ENCODE peak calls at places on chromosomes 16 and 17, in four cellular contexts. One of them, this sample, is unnamed.

GRCh38 chr17:17994770-17995169 is 22.1 kb downstream of the DRC3 start:
- DNase-seq in K562: no peak
- DNase-seq in Panc1: no peak
- DNase-seq in HepG2: no peak
- DNase-seq in this sample: no peak

GRCh38 chr17:69466905-69467630 is 52.6 kb downstream of the MAP2K6 start:
- DNase-seq in K562: no peak
- DNase-seq in Panc1: no peak
- DNase-seq in HepG2: peak
- DNase-seq in this sample: no peak

GRCh38 chr16:27703545-27703944 is 153.6 kb downstream of the KATNIP start:
- DNase-seq in K562: no peak
- DNase-seq in Panc1: no peak
- DNase-seq in HepG2: no peak
- DNase-seq in this sample: no peak

GRCh38 chr17:43846221-43846712 is 709 bp upstream of the CD300LG start:
- DNase-seq in K562: peak
- DNase-seq in Panc1: peak
- DNase-seq in HepG2: peak
- DNase-seq in this sample: peak

GRCh38 chr16:23498863-23499262 is 11.4 kb downstream of the GGA2 start:
- DNase-seq in K562: no peak
- DNase-seq in Panc1: no peak
- DNase-seq in HepG2: peak
- DNase-seq in this sample: no peak

GRCh38 chr17:3959295-3959899 is 4.8 kb downstream of the ATP2A3 start:
- DNase-seq in K562: peak
- DNase-seq in Panc1: no peak
- DNase-seq in HepG2: peak
- DNase-seq in this sample: no peak

GRCh38 chr17:31052187-31052889 is 42.4 kb upstream of the NF1 start:
- DNase-seq in K562: peak
- DNase-seq in Panc1: no peak
- DNase-seq in HepG2: peak
- DNase-seq in this sample: peak

GRCh38 chr16:28326881-28327610 is 34.7 kb downstream of the SBK1 start:
- DNase-seq in K562: peak
- DNase-seq in Panc1: no peak
- DNase-seq in HepG2: peak
- DNase-seq in this sample: peak

GRCh38 chr16:22762486-22762885 is 51.5 kb upstream of the HS3ST2 start:
- DNase-seq in K562: no peak
- DNase-seq in Panc1: no peak
- DNase-seq in HepG2: no peak
- DNase-seq in this sample: no peak

GRCh38 chr16:11136600-11136999 is 119.4 kb downstream of the SOCS1 start:
- DNase-seq in K562: no peak
- DNase-seq in Panc1: no peak
- DNase-seq in HepG2: no peak
- DNase-seq in this sample: no peak

GRCh38 chr16:31149332-31149731 is 534 bp downstream of the PRSS36 start:
- DNase-seq in K562: no peak
- DNase-seq in Panc1: no peak
- DNase-seq in HepG2: no peak
- DNase-seq in this sample: no peak

GRCh38 chr17:74871329-74872076 is 1.3 kb downstream of the FDXR start:
- DNase-seq in K562: no peak
- DNase-seq in Panc1: no peak
- DNase-seq in HepG2: no peak
- DNase-seq in this sample: no peak

GRCh38 chr17:8371786-8372185 is 4.7 kb downstream of the KRABD2 start:
- DNase-seq in K562: no peak
- DNase-seq in Panc1: no peak
- DNase-seq in HepG2: no peak
- DNase-seq in this sample: no peak

GRCh38 chr16:86318119-86318518 is 192.2 kb upstream of the FOXF1 start:
- DNase-seq in K562: no peak
- DNase-seq in Panc1: no peak
- DNase-seq in HepG2: no peak
- DNase-seq in this sample: no peak

GRCh38 chr16:73404001-73404400 is 356.1 kb upstream of the ZFHX3 start:
- DNase-seq in K562: no peak
- DNase-seq in Panc1: no peak
- DNase-seq in HepG2: no peak
- DNase-seq in this sample: no peak

GRCh38 chr16:30853758-30854157 is 40.1 kb downstream of the BCL7C start:
- DNase-seq in K562: no peak
- DNase-seq in Panc1: no peak
- DNase-seq in HepG2: no peak
- DNase-seq in this sample: no peak

GRCh38 chr16:68839831-68840230 is 3.5 kb upstream of the TANGO6 start:
- DNase-seq in K562: no peak
- DNase-seq in Panc1: no peak
- DNase-seq in HepG2: no peak
- DNase-seq in this sample: no peak

DNA sequence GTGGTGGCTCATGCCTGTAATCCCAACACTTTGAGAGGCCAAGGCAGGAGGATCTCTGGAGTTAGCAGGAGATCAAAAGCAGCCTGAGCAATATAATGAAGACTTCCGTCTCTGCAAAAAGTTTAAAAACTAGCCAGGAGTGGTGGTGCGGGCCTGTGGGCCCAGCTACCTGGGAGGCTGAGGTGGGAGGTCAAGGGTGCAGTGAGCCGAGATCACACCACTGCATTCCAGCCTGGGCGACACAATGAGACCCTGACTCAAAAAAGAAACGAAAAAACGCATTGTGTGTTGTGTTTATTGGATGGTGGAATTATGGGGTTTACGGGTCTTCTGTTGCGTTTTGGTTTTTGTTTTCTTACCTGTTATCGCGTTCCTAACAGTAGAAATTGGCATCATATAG is 863 bp upstream of the DDX19A start:
- DNase-seq in K562: no peak
- DNase-seq in Panc1: no peak
- DNase-seq in HepG2: no peak
- DNase-seq in this sample: no peak
- TF ChIP-seq TCF7L2 in K562: no peak
- TF ChIP-seq TCF7L2 in Panc1: no peak
- TF ChIP-seq TCF7L2 in HepG2: no peak
- TF ChIP-seq TCF7L2 in this sample: no peak

DNA sequence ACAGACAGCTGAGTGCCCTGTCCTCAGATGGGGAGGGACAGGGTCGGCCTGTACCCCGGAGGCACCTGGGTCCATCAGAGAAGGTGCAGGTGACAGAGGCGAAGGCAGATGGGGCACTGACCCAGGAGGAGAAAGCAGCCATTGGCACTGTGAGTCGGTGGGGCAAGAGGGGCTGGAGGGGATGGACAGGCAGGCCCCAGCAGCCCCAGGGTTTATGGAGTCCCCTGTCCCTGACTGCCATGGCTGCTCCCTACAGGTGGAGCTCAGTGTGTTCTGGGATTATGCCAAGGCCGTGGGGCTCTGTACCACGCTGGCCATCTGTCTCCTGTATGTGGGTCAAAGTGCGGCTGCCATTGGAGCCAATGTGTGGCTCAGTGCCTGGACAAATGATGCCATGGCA is 32.1 kb downstream of the ANKRD40 start:
- DNase-seq in K562: no peak
- DNase-seq in Panc1: no peak
- DNase-seq in HepG2: no peak
- DNase-seq in this sample: no peak
- TF ChIP-seq TCF7L2 in K562: no peak
- TF ChIP-seq TCF7L2 in Panc1: no peak
- TF ChIP-seq TCF7L2 in HepG2: no peak
- TF ChIP-seq TCF7L2 in this sample: no peak

GRCh38 chr17:1002771-1003555 is 6.0 kb downstream of the TIMM22 start:
- DNase-seq in K562: no peak
- DNase-seq in Panc1: no peak
- DNase-seq in HepG2: no peak
- DNase-seq in this sample: no peak
- TF ChIP-seq TCF7L2 in K562: no peak
- TF ChIP-seq TCF7L2 in Panc1: no peak
- TF ChIP-seq TCF7L2 in HepG2: no peak
- TF ChIP-seq TCF7L2 in this sample: no peak

GRCh38 chr16:75254359-75254837 is 3.0 kb upstream of the BCAR1 start:
- DNase-seq in K562: no peak
- DNase-seq in Panc1: no peak
- DNase-seq in HepG2: no peak
- DNase-seq in this sample: no peak

GRCh38 chr16:75258807-75259141 is 7.3 kb upstream of the BCAR1 start:
- DNase-seq in K562: no peak
- DNase-seq in Panc1: no peak
- DNase-seq in HepG2: no peak
- DNase-seq in this sample: no peak

GRCh38 chr16:75256871-75257343 is 5.5 kb upstream of the BCAR1 start:
- DNase-seq in K562: peak
- DNase-seq in Panc1: no peak
- DNase-seq in HepG2: no peak
- DNase-seq in this sample: no peak

GRCh38 chr16:75257886-75258806 is 6.7 kb upstream of the BCAR1 start:
- DNase-seq in K562: no peak
- DNase-seq in Panc1: no peak
- DNase-seq in HepG2: no peak
- DNase-seq in this sample: no peak

DNA sequence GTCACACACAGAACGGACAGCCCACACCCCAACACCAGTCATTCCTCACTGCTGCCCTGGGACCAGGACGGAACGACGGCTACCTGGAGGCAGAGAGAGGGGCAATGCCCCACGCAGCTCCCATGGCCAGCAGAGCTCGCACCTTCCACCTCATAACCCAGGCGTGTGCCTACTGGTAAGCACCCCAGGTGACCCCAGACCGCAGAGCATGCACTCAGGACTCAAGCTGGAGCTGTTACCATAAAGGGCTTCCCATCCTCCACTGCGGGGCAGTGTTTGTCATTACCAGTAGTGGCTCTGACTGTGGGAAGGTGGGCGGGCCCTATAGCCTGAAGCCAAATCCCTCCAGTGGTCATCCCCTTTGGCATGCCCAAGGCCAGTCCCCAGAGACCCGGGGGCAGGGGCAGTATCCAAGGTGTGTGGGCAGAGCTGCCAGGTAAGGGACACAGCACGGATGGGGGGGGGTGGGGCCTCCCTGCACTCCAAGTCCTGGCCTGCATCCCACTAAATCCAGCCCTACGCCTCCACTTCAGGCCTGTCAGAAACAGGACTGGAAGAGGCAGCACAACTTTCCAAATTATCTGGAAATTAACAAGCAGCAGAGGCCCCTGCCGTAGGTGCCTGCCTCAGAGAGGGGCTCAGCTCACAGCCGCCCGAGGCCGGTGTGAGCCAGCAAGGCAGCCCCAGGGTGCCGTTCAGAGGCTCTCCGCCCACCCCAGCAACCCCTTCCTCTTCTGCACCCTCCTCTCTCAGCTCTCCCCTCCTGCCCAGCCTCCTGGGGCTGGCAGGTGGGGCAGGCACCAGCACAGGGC is 4.8 kb upstream of the BCAR1 start:
- DNase-seq in K562: peak
- DNase-seq in Panc1: no peak
- DNase-seq in HepG2: peak
- DNase-seq in this sample: no peak
- TF ChIP-seq TCF7L2 in K562: no peak
- TF ChIP-seq TCF7L2 in Panc1: no peak
- TF ChIP-seq TCF7L2 in HepG2: no peak
- TF ChIP-seq TCF7L2 in this sample: no peak

GRCh38 chr16:75486014-75486404 is 9.2 kb downstream of the CHST6 start:
- DNase-seq in K562: no peak
- DNase-seq in Panc1: no peak
- DNase-seq in HepG2: no peak
- DNase-seq in this sample: no peak
- TF ChIP-seq TCF7L2 in K562: no peak
- TF ChIP-seq TCF7L2 in Panc1: no peak
- TF ChIP-seq TCF7L2 in HepG2: no peak
- TF ChIP-seq TCF7L2 in this sample: no peak

GRCh38 chr16:67429053-67429798 is 1.7 kb upstream of the HSD11B2 start:
- DNase-seq in K562: no peak
- DNase-seq in Panc1: no peak
- DNase-seq in HepG2: peak
- DNase-seq in this sample: no peak
- TF ChIP-seq TCF7L2 in K562: no peak
- TF ChIP-seq TCF7L2 in Panc1: no peak
- TF ChIP-seq TCF7L2 in HepG2: no peak
- TF ChIP-seq TCF7L2 in this sample: no peak

DNA sequence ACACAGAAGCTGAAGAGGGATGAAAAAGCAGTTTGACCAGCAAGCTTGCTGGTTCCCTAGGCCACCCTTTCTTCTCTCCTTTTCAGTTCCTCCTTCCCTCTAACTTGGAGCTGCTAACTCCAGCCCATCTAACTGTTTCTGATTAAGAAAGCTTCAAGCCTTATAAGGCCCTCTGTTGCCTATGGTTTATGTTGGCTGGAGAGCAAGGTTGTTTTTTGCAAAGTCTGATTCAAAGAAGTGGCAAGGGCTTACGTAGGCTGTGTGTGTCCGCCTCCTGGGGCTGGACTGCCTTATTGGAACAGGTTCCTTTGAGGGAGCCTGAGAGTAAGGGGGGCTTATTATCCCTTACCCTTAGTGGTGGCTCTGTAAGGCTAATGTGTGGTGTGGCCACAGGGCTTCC is 7.1 kb downstream of the AKAP1 start:
- DNase-seq in K562: no peak
- DNase-seq in Panc1: no peak
- DNase-seq in HepG2: no peak
- DNase-seq in this sample: no peak
- TF ChIP-seq TCF7L2 in K562: no peak
- TF ChIP-seq TCF7L2 in Panc1: no peak
- TF ChIP-seq TCF7L2 in HepG2: no peak
- TF ChIP-seq TCF7L2 in this sample: no peak